ENCODE peak calls at places on chromosomes 3 and 15, in eight cellular contexts. One of them, this sample, is unnamed.

GRCh38 chr3:4718179-4718736 is 225.1 kb downstream of the ITPR1 start:
- DNase-seq in endothelial cell: no peak
- DNase-seq in GM12878: no peak
- DNase-seq in B cell: no peak
- DNase-seq in colonic mucosa: no peak
- DNase-seq in spleen: no peak
- DNase-seq in HepG2: no peak
- DNase-seq in choroid plexus epithelial cell: no peak
- DNase-seq in this sample: no peak

GRCh38 chr15:95068847-95069518 is 837.6 kb downstream of the MCTP2 start:
- DNase-seq in endothelial cell: no peak
- DNase-seq in GM12878: no peak
- DNase-seq in B cell: no peak
- DNase-seq in colonic mucosa: no peak
- DNase-seq in spleen: no peak
- DNase-seq in HepG2: no peak
- DNase-seq in choroid plexus epithelial cell: no peak
- DNase-seq in this sample: no peak

GRCh38 chr3:56987238-56987932 is 73.1 kb upstream of the SPATA12 start:
- DNase-seq in endothelial cell: peak; percentile 38
- DNase-seq in GM12878: no peak
- DNase-seq in B cell: no peak
- DNase-seq in colonic mucosa: no peak
- DNase-seq in spleen: no peak
- DNase-seq in HepG2: no peak
- DNase-seq in choroid plexus epithelial cell: peak; percentile 34
- DNase-seq in this sample: no peak

GRCh38 chr3:194572131-194572789 is 61.0 kb downstream of the TMEM44 start:
- DNase-seq in endothelial cell: no peak
- DNase-seq in GM12878: no peak
- DNase-seq in B cell: no peak
- DNase-seq in colonic mucosa: no peak
- DNase-seq in spleen: no peak
- DNase-seq in HepG2: peak; percentile 90
- DNase-seq in choroid plexus epithelial cell: peak; percentile 88
- DNase-seq in this sample: no peak

GRCh38 chr3:70726096-70726745 is 413.8 kb upstream of the MDFIC2 start:
- DNase-seq in endothelial cell: no peak
- DNase-seq in GM12878: no peak
- DNase-seq in B cell: no peak
- DNase-seq in colonic mucosa: no peak
- DNase-seq in spleen: no peak
- DNase-seq in HepG2: no peak
- DNase-seq in choroid plexus epithelial cell: no peak
- DNase-seq in this sample: no peak

GRCh38 chr15:67156426-67156825 is 91.0 kb downstream of the SMAD3 start:
- DNase-seq in endothelial cell: no peak
- DNase-seq in GM12878: no peak
- DNase-seq in B cell: no peak
- DNase-seq in colonic mucosa: no peak
- DNase-seq in spleen: no peak
- DNase-seq in HepG2: no peak
- DNase-seq in choroid plexus epithelial cell: no peak
- DNase-seq in this sample: no peak

GRCh38 chr3:150303776-150304175 is 104.3 kb upstream of the TSC22D2 start:
- DNase-seq in endothelial cell: peak; percentile 11
- DNase-seq in GM12878: peak; percentile 4
- DNase-seq in B cell: no peak
- DNase-seq in colonic mucosa: no peak
- DNase-seq in spleen: no peak
- DNase-seq in HepG2: peak; percentile 20
- DNase-seq in choroid plexus epithelial cell: no peak
- DNase-seq in this sample: no peak

GRCh38 chr15:72599855-72600464 is 54.5 kb upstream of the GOLGA6B start:
- DNase-seq in endothelial cell: peak; percentile 62
- DNase-seq in GM12878: no peak
- DNase-seq in B cell: no peak
- DNase-seq in colonic mucosa: peak; percentile 36
- DNase-seq in spleen: no peak
- DNase-seq in HepG2: peak; percentile 37
- DNase-seq in choroid plexus epithelial cell: peak; percentile 81
- DNase-seq in this sample: peak; percentile 42

GRCh38 chr15:47870956-47871625 is 153.8 kb downstream of the SEMA6D start:
- DNase-seq in endothelial cell: no peak
- DNase-seq in GM12878: no peak
- DNase-seq in B cell: no peak
- DNase-seq in colonic mucosa: no peak
- DNase-seq in spleen: no peak
- DNase-seq in HepG2: no peak
- DNase-seq in choroid plexus epithelial cell: peak; percentile 57
- DNase-seq in this sample: no peak

GRCh38 chr15:53197426-53197839 is 407.3 kb upstream of the ONECUT1 start:
- DNase-seq in endothelial cell: peak; percentile 84
- DNase-seq in GM12878: no peak
- DNase-seq in B cell: no peak
- DNase-seq in colonic mucosa: peak; percentile 42
- DNase-seq in spleen: peak; percentile 75
- DNase-seq in HepG2: peak; percentile 44
- DNase-seq in choroid plexus epithelial cell: peak; percentile 32
- DNase-seq in this sample: peak; percentile 46

DNA sequence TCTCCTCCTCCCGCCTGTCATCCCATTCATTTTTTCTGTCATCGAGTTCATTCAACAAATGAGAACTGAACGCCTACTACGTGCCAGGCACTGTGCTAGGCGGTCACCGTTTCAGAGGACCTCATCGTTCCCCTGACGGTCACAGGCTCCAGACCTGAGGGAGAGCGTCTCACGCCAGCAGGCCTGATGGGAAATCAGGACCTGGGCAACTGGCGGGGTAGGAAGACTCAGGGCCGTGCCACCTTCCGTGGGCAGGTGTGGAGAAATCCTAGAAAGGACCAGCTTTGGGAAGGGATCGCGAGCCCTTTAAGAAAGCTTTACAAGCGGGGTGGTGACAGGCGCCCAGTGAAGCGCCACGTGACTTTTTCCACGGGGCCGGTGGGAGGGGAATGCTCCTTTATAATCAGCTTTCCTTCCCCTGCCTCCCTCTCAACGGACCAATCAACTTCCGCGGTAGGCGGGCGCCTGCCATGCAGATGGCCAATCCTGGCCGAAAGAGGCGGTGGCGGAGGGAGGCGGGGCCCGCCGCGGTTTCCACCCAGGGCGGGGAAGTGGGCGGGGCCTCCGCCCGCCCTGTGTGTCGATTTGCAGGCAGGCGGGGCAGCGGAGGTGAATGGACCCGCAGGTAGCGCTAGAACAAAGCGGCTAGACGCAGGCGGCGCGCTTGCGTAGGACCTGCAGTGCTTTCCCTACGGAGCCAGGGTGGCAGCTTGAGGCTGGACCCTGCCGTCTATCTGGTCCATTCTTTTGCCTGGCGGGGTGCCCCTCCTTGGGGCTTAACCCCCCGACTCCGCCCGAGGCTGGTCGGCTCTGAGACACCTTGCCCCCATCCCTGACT is 816 bp upstream of the DUSP7 start:
- DNase-seq in endothelial cell: peak; percentile 97
- DNase-seq in GM12878: peak; percentile 90
- DNase-seq in B cell: peak; percentile 100
- DNase-seq in colonic mucosa: peak; percentile 100
- DNase-seq in spleen: peak; percentile 100
- DNase-seq in HepG2: peak; percentile 97
- DNase-seq in choroid plexus epithelial cell: peak; percentile 99
- DNase-seq in this sample: peak; percentile 99
- TF ChIP-seq CTCF in endothelial cell: no peak
- TF ChIP-seq CTCF in GM12878: no peak
- TF ChIP-seq CTCF in B cell: no peak
- TF ChIP-seq CTCF in colonic mucosa: no peak
- TF ChIP-seq CTCF in spleen: no peak
- TF ChIP-seq CTCF in HepG2: peak; percentile 76
- TF ChIP-seq CTCF in choroid plexus epithelial cell: no peak
- TF ChIP-seq CTCF in this sample: peak; percentile 21

GRCh38 chr3:152976232-152976631 is 141.3 kb downstream of the P2RY1 start:
- DNase-seq in endothelial cell: no peak
- DNase-seq in GM12878: no peak
- DNase-seq in B cell: no peak
- DNase-seq in colonic mucosa: no peak
- DNase-seq in spleen: no peak
- DNase-seq in HepG2: no peak
- DNase-seq in choroid plexus epithelial cell: no peak
- DNase-seq in this sample: no peak

GRCh38 chr3:152977356-152977755 is 142.4 kb downstream of the P2RY1 start:
- DNase-seq in endothelial cell: no peak
- DNase-seq in GM12878: no peak
- DNase-seq in B cell: no peak
- DNase-seq in colonic mucosa: no peak
- DNase-seq in spleen: no peak
- DNase-seq in HepG2: no peak
- DNase-seq in choroid plexus epithelial cell: no peak
- DNase-seq in this sample: no peak

GRCh38 chr3:152973575-152973974 is 138.6 kb downstream of the P2RY1 start:
- DNase-seq in endothelial cell: no peak
- DNase-seq in GM12878: no peak
- DNase-seq in B cell: no peak
- DNase-seq in colonic mucosa: no peak
- DNase-seq in spleen: no peak
- DNase-seq in HepG2: no peak
- DNase-seq in choroid plexus epithelial cell: no peak
- DNase-seq in this sample: no peak

DNA sequence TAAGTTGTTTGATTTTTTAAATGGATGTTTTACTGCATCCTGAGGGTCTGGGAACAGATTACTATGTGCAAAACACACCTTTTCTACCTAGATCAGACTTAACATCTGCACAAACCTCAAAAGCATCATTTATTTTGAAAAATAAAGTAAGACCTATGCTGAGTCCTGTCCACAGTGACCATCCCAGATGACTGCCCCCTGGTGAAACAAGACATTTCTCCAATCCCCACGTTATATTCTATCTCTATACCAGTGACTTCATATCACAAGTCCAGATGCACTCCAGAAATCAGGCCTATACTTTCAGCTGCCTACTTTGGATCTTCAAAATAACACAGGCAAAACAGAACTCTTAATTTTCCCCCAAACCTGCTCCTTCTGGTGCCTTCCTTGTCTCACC is 143.2 kb downstream of the P2RY1 start:
- DNase-seq in endothelial cell: no peak
- DNase-seq in GM12878: no peak
- DNase-seq in B cell: no peak
- DNase-seq in colonic mucosa: no peak
- DNase-seq in spleen: no peak
- DNase-seq in HepG2: no peak
- DNase-seq in choroid plexus epithelial cell: no peak
- DNase-seq in this sample: no peak
- TF ChIP-seq CTCF in endothelial cell: no peak
- TF ChIP-seq CTCF in GM12878: no peak
- TF ChIP-seq CTCF in B cell: no peak
- TF ChIP-seq CTCF in colonic mucosa: no peak
- TF ChIP-seq CTCF in spleen: no peak
- TF ChIP-seq CTCF in HepG2: no peak
- TF ChIP-seq CTCF in choroid plexus epithelial cell: peak; percentile 25
- TF ChIP-seq CTCF in this sample: no peak

DNA sequence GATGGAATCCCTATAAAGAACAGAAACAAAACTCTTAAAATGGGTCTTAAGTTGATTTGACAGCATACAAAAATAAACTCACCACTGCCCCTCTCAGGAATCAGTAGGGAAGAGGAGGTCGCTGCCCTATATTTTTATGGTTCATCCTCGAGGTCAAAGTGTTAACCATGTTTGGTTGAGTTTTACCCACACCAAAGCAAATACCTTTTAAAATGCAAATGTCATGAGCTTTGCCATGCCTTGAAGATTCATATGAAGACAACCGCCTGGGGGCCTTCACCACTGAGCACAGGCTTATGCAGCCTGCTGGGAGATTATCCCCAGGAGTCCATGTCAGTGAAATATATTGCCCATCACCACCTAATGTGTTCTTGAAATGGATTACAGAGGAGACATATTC is 66.1 kb downstream of the GLB1 start:
- DNase-seq in endothelial cell: no peak
- DNase-seq in GM12878: no peak
- DNase-seq in B cell: no peak
- DNase-seq in colonic mucosa: no peak
- DNase-seq in spleen: no peak
- DNase-seq in HepG2: no peak
- DNase-seq in choroid plexus epithelial cell: no peak
- DNase-seq in this sample: no peak
- TF ChIP-seq CTCF in endothelial cell: no peak
- TF ChIP-seq CTCF in GM12878: no peak
- TF ChIP-seq CTCF in B cell: no peak
- TF ChIP-seq CTCF in colonic mucosa: no peak
- TF ChIP-seq CTCF in spleen: no peak
- TF ChIP-seq CTCF in HepG2: no peak
- TF ChIP-seq CTCF in choroid plexus epithelial cell: no peak
- TF ChIP-seq CTCF in this sample: no peak

GRCh38 chr3:21682231-21682630 is 68.8 kb downstream of the ZNF385D start:
- DNase-seq in endothelial cell: no peak
- DNase-seq in GM12878: no peak
- DNase-seq in B cell: no peak
- DNase-seq in colonic mucosa: no peak
- DNase-seq in spleen: no peak
- DNase-seq in HepG2: no peak
- DNase-seq in choroid plexus epithelial cell: no peak
- DNase-seq in this sample: no peak
- TF ChIP-seq CTCF in endothelial cell: no peak
- TF ChIP-seq CTCF in GM12878: no peak
- TF ChIP-seq CTCF in B cell: no peak
- TF ChIP-seq CTCF in colonic mucosa: no peak
- TF ChIP-seq CTCF in spleen: no peak
- TF ChIP-seq CTCF in HepG2: no peak
- TF ChIP-seq CTCF in choroid plexus epithelial cell: no peak
- TF ChIP-seq CTCF in this sample: no peak

DNA sequence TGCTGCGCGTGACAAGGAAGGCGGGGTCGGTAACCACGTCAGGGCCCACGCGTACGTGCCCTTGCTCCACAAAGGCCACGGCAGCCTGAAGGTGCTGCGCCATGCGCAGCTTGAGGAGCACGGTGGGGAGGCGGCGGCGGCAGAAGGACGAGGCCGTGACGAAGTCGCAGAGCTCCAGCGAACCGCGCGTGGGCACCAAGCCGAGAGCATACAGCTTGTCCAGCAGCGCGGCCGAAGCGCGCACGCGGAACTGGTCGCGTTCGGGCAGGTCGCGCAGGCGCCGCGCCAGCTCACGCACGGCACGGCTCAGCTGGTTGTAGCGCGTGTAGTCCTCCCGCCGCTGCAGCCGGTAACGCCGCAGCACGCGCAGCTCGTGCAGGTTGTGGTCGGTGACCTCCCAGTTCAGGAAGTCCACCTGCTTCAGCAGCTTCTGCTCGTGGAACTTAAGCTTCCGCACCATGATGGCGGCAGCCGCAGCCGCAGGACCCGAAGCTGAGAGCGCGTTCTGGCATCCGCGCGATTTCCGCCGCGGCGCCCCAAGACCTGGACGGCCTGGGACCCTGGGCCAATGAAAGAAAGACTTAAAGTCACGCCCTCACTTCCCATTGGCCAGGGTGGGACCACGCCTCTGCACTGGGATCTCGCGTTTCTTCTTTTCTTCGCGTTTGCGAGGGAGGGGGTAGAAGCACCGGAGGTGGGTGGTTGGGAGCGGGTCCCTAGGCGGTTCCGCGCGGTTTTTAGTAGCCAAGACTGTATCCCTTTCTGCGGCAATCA is at the start of gene IMP3:
- DNase-seq in endothelial cell: peak; percentile 90
- DNase-seq in GM12878: peak; percentile 95
- DNase-seq in B cell: peak; percentile 94
- DNase-seq in colonic mucosa: peak; percentile 96
- DNase-seq in spleen: peak; percentile 97
- DNase-seq in HepG2: peak; percentile 97
- DNase-seq in choroid plexus epithelial cell: peak; percentile 98
- DNase-seq in this sample: peak; percentile 98
- TF ChIP-seq CTCF in endothelial cell: no peak
- TF ChIP-seq CTCF in GM12878: no peak
- TF ChIP-seq CTCF in B cell: no peak
- TF ChIP-seq CTCF in colonic mucosa: no peak
- TF ChIP-seq CTCF in spleen: no peak
- TF ChIP-seq CTCF in HepG2: peak; percentile 27
- TF ChIP-seq CTCF in choroid plexus epithelial cell: no peak
- TF ChIP-seq CTCF in this sample: no peak

This sample was measured in GM13977.